ENCODE peak calls at places on chromosomes 2 and 18, in nine cellular contexts. K is naive B cell; N is activated CD8-positive, alpha-beta T cell treated with anti-CD3 and anti-CD28 coated beads for 36 hours; T is stimulated activated CD4-positive, alpha-beta T cell treated with anti-CD3 and anti-CD28 coated beads, Interleukin-2, amount 100 ng/mL, for 48 hours; J is cardiac muscle cell; Z is naive thymus-derived CD4-positive, alpha-beta T cell; P is psoas muscle; E is SHP77; S is ELR. B is an unnamed sample.
A peak's percentile ranks its signal among the peaks of the same experiment; 100 is the strongest.

GRCh38 chr2:85605406-85606115 is 3.1 kb upstream of the TMEM150A start:
- DNase-seq in K (no peak), N (no peak), T (no peak), J (peak; percentile 94), Z (no peak), P (no peak), E (no peak), S (peak; percentile 17), B (no peak)

GRCh38 chr2:177579486-177580036 is 187.0 kb downstream of the AGPS start:
- DNase-seq in K (no peak), N (no peak), T (no peak), J (no peak), Z (no peak), P (no peak), E (no peak), S (no peak), B (no peak)

GRCh38 chr2:216118474-216118873 is 9.3 kb downstream of the XRCC5 start:
- DNase-seq in K (no peak), N (no peak), T (no peak), J (no peak), Z (no peak), P (no peak), E (no peak), S (no peak), B (no peak)

GRCh38 chr2:160209457-160209856 is 9.4 kb upstream of the ITGB6 start:
- DNase-seq in K (no peak), N (no peak), T (no peak), J (peak; percentile 91), Z (no peak), P (no peak), E (no peak), S (peak; percentile 87), B (no peak)

GRCh38 chr2:2702385-2702784 is 371.3 kb upstream of the MYT1L start:
- DNase-seq in K (no peak), N (no peak), T (no peak), J (no peak), Z (no peak), P (no peak), E (no peak), S (no peak), B (no peak)

GRCh38 chr2:196480653-196481322 is 158.7 kb upstream of the CCDC150 start:
- DNase-seq in K (no peak), N (no peak), T (no peak), J (no peak), Z (no peak), P (no peak), E (no peak), S (peak; percentile 62), B (no peak)

GRCh38 chr2:98907966-98908905 is 27.8 kb downstream of the CRACDL start:
- DNase-seq in K (no peak), N (no peak), T (no peak), J (no peak), Z (no peak), P (no peak), E (peak; percentile 55), S (no peak), B (no peak)

GRCh38 chr2:160290590-160290989 is 90.5 kb upstream of the ITGB6 start:
- DNase-seq in K (no peak), N (no peak), T (no peak), J (no peak), Z (no peak), P (no peak), E (no peak), S (no peak), B (no peak)

GRCh38 chr18:10784596-10785202 is 258.9 kb downstream of the NAPG start:
- DNase-seq in K (no peak), N (no peak), T (no peak), J (no peak), Z (no peak), P (no peak), E (no peak), S (no peak), B (no peak)

GRCh38 chr18:51751901-51752300 is 554.4 kb upstream of the MEX3C start:
- DNase-seq in K (no peak), N (no peak), T (no peak), J (peak; percentile 8), Z (no peak), P (no peak), E (no peak), S (no peak), B (no peak)

GRCh38 chr2:43387092-43388062 is 161.0 kb upstream of the ZFP36L2 start:
- DNase-seq in K (no peak), N (peak; percentile 11), T (no peak), J (peak; percentile 49), Z (no peak), P (no peak), E (no peak), S (no peak), B (no peak)

GRCh38 chr2:36706451-36706850 is 9.9 kb downstream of the VIT start:
- DNase-seq in K (no peak), N (no peak), T (no peak), J (no peak), Z (no peak), P (no peak), E (no peak), S (peak; percentile 21), B (no peak)

GRCh38 chr2:202109737-202110184 is 36.7 kb downstream of the KIAA2012 start:
- DNase-seq in K (no peak), N (no peak), T (no peak), J (peak; percentile 55), Z (no peak), P (peak; percentile 56), E (no peak), S (no peak), B (peak; percentile 11)

GRCh38 chr18:63317982-63318881 is 1.3 kb downstream of the BCL2 start:
- DNase-seq in K (peak; percentile 77), N (peak; percentile 93), T (peak; percentile 79), J (no peak), Z (peak; percentile 76), P (peak; percentile 53), E (peak; percentile 92), S (peak; percentile 11), B (peak; percentile 42)

GRCh38 chr2:23456881-23457760 is 72.1 kb downstream of the KLHL29 start:
- DNase-seq in K (no peak), N (no peak), T (no peak), J (peak; percentile 17), Z (no peak), P (no peak), E (no peak), S (peak; percentile 59), B (no peak)

GRCh38 chr18:78557371-78557770 is 422.2 kb upstream of the SALL3 start:
- DNase-seq in K (no peak), N (no peak), T (no peak), J (no peak), Z (no peak), P (no peak), E (no peak), S (no peak), B (no peak)

GRCh38 chr18:598053-598665 is 1.4 kb downstream of the CLUL1 start:
- DNase-seq in K (no peak), N (no peak), T (no peak), J (no peak), Z (no peak), P (no peak), E (no peak), S (peak; percentile 14), B (no peak)

GRCh38 chr2:233385489-233386044 is 31.3 kb downstream of the DGKD start:
- DNase-seq in K (peak; percentile 39), N (peak; percentile 76), T (peak; percentile 19), J (peak; percentile 23), Z (peak; percentile 45), P (no peak), E (no peak), S (no peak), B (no peak)

GRCh38 chr2:36779462-36779861 is 83.0 kb downstream of the VIT start:
- DNase-seq in K (no peak), N (no peak), T (no peak), J (no peak), Z (no peak), P (no peak), E (no peak), S (peak; percentile 1), B (no peak)

GRCh38 chr2:241443486-241444223 is 64.7 kb downstream of the STK25 start:
- DNase-seq in K (peak; percentile 68), N (peak; percentile 96), T (peak; percentile 96), J (peak; percentile 25), Z (peak; percentile 81), P (no peak), E (no peak), S (peak; percentile 65), B (no peak)

GRCh38 chr2:28356095-28356911 is 36.4 kb upstream of the FOSL2 start:
- DNase-seq in K (no peak), N (peak; percentile 62), T (no peak), J (peak; percentile 90), Z (no peak), P (peak; percentile 92), E (peak; percentile 86), S (peak; percentile 55), B (peak; percentile 95)

GRCh38 chr2:225842939-225843338 is 443.4 kb downstream of the NYAP2 start:
- DNase-seq in K (no peak), N (no peak), T (no peak), J (peak; percentile 5), Z (no peak), P (no peak), E (no peak), S (no peak), B (no peak)

GRCh38 chr18:52617931-52618330 is 277.9 kb downstream of the DCC start:
- DNase-seq in K (no peak), N (no peak), T (no peak), J (no peak), Z (no peak), P (no peak), E (no peak), S (peak; percentile 13), B (no peak)

GRCh38 chr2:220394433-220394832 is 767.0 kb downstream of the SLC4A3 start:
- DNase-seq in K (no peak), N (no peak), T (no peak), J (peak; percentile 87), Z (no peak), P (no peak), E (peak; percentile 65), S (peak; percentile 61), B (peak; percentile 69)

GRCh38 chr18:58344080-58344670 is 284.7 kb downstream of the ALPK2 start:
- DNase-seq in K (no peak), N (no peak), T (no peak), J (no peak), Z (no peak), P (no peak), E (no peak), S (no peak), B (no peak)

GRCh38 chr2:42973771-42974170 is 181.4 kb upstream of the HAAO start:
- DNase-seq in K (no peak), N (no peak), T (no peak), J (no peak), Z (no peak), P (no peak), E (no peak), S (no peak), B (peak; percentile 46)

GRCh38 chr2:221465776-221466175 is 106.3 kb downstream of the EPHA4 start:
- DNase-seq in K (peak; percentile 38), N (no peak), T (no peak), J (peak; percentile 36), Z (no peak), P (no peak), E (no peak), S (no peak), B (no peak)

GRCh38 chr18:11500153-11501122 is 109.0 kb upstream of the SLC35G4 start:
- DNase-seq in K (no peak), N (no peak), T (no peak), J (peak; percentile 89), Z (no peak), P (peak; percentile 50), E (no peak), S (peak; percentile 100), B (peak; percentile 36)

GRCh38 chr2:10258326-10258725 is 44.4 kb upstream of the HPCAL1 start:
- DNase-seq in K (no peak), N (no peak), T (no peak), J (no peak), Z (no peak), P (no peak), E (no peak), S (no peak), B (no peak)

GRCh38 chr18:59502222-59502898 is 143.3 kb upstream of the LMAN1 start:
- DNase-seq in K (no peak), N (no peak), T (no peak), J (peak; percentile 91), Z (no peak), P (no peak), E (no peak), S (peak; percentile 61), B (peak; percentile 50)

GRCh38 chr2:47945036-47945781 is 38.9 kb upstream of the FBXO11 start:
- DNase-seq in K (no peak), N (no peak), T (no peak), J (no peak), Z (no peak), P (no peak), E (no peak), S (no peak), B (no peak)

B was measured in heart left ventricle.